ENCODE peak calls at places on chromosomes 2 and 18, in seven cellular contexts. R, Q, X, A, S, W and T are unnamed samples.

GRCh38 chr18:11752116-11752911 is 63.2 kb downstream of the GNAL start:
- DNase-seq in R (no peak), Q (no peak), X (no peak), A (peak), S (no peak), W (no peak), T (no peak)

GRCh38 chr2:105521176-105521575 is 122.3 kb upstream of the FHL2 start:
- DNase-seq in R (no peak), Q (no peak), X (no peak), A (no peak), S (no peak), W (no peak), T (no peak)

GRCh38 chr18:7021994-7022840 is 95.4 kb downstream of the LAMA1 start:
- DNase-seq in R (no peak), Q (no peak), X (no peak), A (no peak), S (peak), W (peak), T (no peak)

GRCh38 chr2:60119778-60120177 is 433.7 kb downstream of the BCL11A start:
- DNase-seq in R (no peak), Q (no peak), X (no peak), A (no peak), S (no peak), W (no peak), T (no peak)

GRCh38 chr2:219291394-219291793 is 12.2 kb downstream of the DNAJB2 start:
- DNase-seq in R (no peak), Q (no peak), X (peak), A (no peak), S (no peak), W (no peak), T (no peak)

GRCh38 chr2:173884403-173884802 is 80.8 kb downstream of the SP3 start:
- DNase-seq in R (peak), Q (no peak), X (peak), A (no peak), S (no peak), W (peak), T (no peak)

GRCh38 chr2:196435189-196435588 is 204.3 kb upstream of the CCDC150 start:
- DNase-seq in R (no peak), Q (no peak), X (no peak), A (no peak), S (no peak), W (no peak), T (no peak)

GRCh38 chr2:10798783-10799182 is 13.8 kb downstream of the PDIA6 start:
- DNase-seq in R (no peak), Q (no peak), X (no peak), A (no peak), S (no peak), W (no peak), T (no peak)

GRCh38 chr2:223078482-223078881 is 26.5 kb downstream of the KCNE4 start:
- DNase-seq in R (no peak), Q (no peak), X (no peak), A (no peak), S (no peak), W (no peak), T (no peak)

GRCh38 chr18:74128114-74128513 is 19.5 kb downstream of the FBXO15 start:
- DNase-seq in R (no peak), Q (no peak), X (peak), A (no peak), S (no peak), W (no peak), T (no peak)

GRCh38 chr2:130760754-130761751 is 5.7 kb downstream of the AMER3 start:
- DNase-seq in R (no peak), Q (no peak), X (no peak), A (no peak), S (no peak), W (no peak), T (no peak)

GRCh38 chr2:226788064-226788463 is 11.6 kb downstream of the IRS1 start:
- DNase-seq in R (no peak), Q (no peak), X (no peak), A (no peak), S (no peak), W (no peak), T (no peak)

GRCh38 chr2:130837811-130838565 is 1.3 kb downstream of the ARHGEF4 start:
- DNase-seq in R (no peak), Q (no peak), X (no peak), A (no peak), S (no peak), W (no peak), T (no peak)

GRCh38 chr2:114922076-114922475 is 479.6 kb downstream of the DPP10 start:
- DNase-seq in R (no peak), Q (no peak), X (no peak), A (no peak), S (no peak), W (no peak), T (no peak)

GRCh38 chr2:16677875-16678274 is 12.2 kb upstream of the CYRIA start:
- DNase-seq in R (no peak), Q (no peak), X (no peak), A (no peak), S (no peak), W (no peak), T (no peak)

GRCh38 chr2:101736861-101737291 is 39.4 kb downstream of the MAP4K4 start:
- DNase-seq in R (no peak), Q (no peak), X (no peak), A (peak), S (no peak), W (peak), T (no peak)

GRCh38 chr2:187553908-187554703 is at the start of gene TFPI:
- DNase-seq in R (no peak), Q (no peak), X (no peak), A (no peak), S (no peak), W (peak), T (no peak)

GRCh38 chr2:61416871-61417645 is 53.8 kb downstream of the USP34 start:
- DNase-seq in R (no peak), Q (no peak), X (no peak), A (no peak), S (no peak), W (no peak), T (no peak)

GRCh38 chr18:43279015-43279758 is 1.9 kb upstream of the SYT4 start:
- DNase-seq in R (no peak), Q (no peak), X (peak), A (no peak), S (no peak), W (no peak), T (no peak)

GRCh38 chr2:184835081-184835728 is 236.9 kb downstream of the ZNF804A start:
- DNase-seq in R (no peak), Q (no peak), X (no peak), A (no peak), S (no peak), W (no peak), T (no peak)

GRCh38 chr2:65128297-65129190 is 1.4 kb downstream of the RAB1A start:
- DNase-seq in R (no peak), Q (no peak), X (no peak), A (no peak), S (peak), W (peak), T (no peak)

GRCh38 chr2:68031546-68032160 is 31.2 kb downstream of the C1D start:
- DNase-seq in R (peak), Q (no peak), X (no peak), A (no peak), S (peak), W (peak), T (peak)

GRCh38 chr2:201466050-201466660 is 14.6 kb downstream of the STRADB start:
- DNase-seq in R (no peak), Q (no peak), X (no peak), A (no peak), S (no peak), W (peak), T (no peak)

GRCh38 chr2:169439900-169440299 is 39.4 kb upstream of the BBS5 start:
- DNase-seq in R (no peak), Q (no peak), X (no peak), A (no peak), S (no peak), W (no peak), T (no peak)

GRCh38 chr2:180519276-180519675 is 461.1 kb upstream of the UBE2E3 start:
- DNase-seq in R (no peak), Q (no peak), X (no peak), A (no peak), S (no peak), W (peak), T (no peak)

GRCh38 chr2:160940699-160941098 is 219.5 kb upstream of the TANK start:
- DNase-seq in R (peak), Q (peak), X (no peak), A (no peak), S (no peak), W (no peak), T (no peak)

GRCh38 chr2:61658841-61659780 is 121.0 kb upstream of the XPO1 start:
- DNase-seq in R (no peak), Q (no peak), X (no peak), A (no peak), S (peak), W (peak), T (no peak)

GRCh38 chr2:127619191-127619590 is 26.8 kb upstream of the GPR17 start:
- DNase-seq in R (no peak), Q (no peak), X (peak), A (no peak), S (no peak), W (no peak), T (no peak)

GRCh38 chr2:197838589-197838988 is 34.2 kb downstream of the PLCL1 start:
- DNase-seq in R (no peak), Q (no peak), X (no peak), A (no peak), S (no peak), W (no peak), T (no peak)

GRCh38 chr2:873027-873426 is 77.6 kb upstream of the SNTG2 start:
- DNase-seq in R (no peak), Q (no peak), X (peak), A (no peak), S (no peak), W (no peak), T (no peak)

GRCh38 chr2:139360654-139361053 is 580.5 kb upstream of the NXPH2 start:
- DNase-seq in R (no peak), Q (no peak), X (no peak), A (no peak), S (no peak), W (no peak), T (no peak)

GRCh38 chr2:203412555-203413331 is 84.5 kb downstream of the ABI2 start:
- DNase-seq in R (no peak), Q (no peak), X (no peak), A (no peak), S (no peak), W (no peak), T (no peak)

GRCh38 chr18:41681138-41681881 is 273.7 kb upstream of the PIK3C3 start:
- DNase-seq in R (no peak), Q (no peak), X (no peak), A (no peak), S (no peak), W (no peak), T (no peak)

GRCh38 chr2:127429291-127429690 is 11.1 kb downstream of the PROC start:
- DNase-seq in R (no peak), Q (no peak), X (no peak), A (no peak), S (no peak), W (no peak), T (no peak)

GRCh38 chr18:4524096-4524495 is 69.0 kb upstream of the DLGAP1 start:
- DNase-seq in R (no peak), Q (no peak), X (no peak), A (no peak), S (no peak), W (no peak), T (no peak)

GRCh38 chr2:234587341-234588053 is 90.6 kb upstream of the ARL4C start:
- DNase-seq in R (no peak), Q (no peak), X (no peak), A (no peak), S (no peak), W (no peak), T (no peak)

GRCh38 chr2:215920244-215921100 is 92.9 kb downstream of the MREG start:
- DNase-seq in R (peak), Q (peak), X (peak), A (peak), S (peak), W (peak), T (peak)